ENCODE peak calls at places on chromosomes 11 and 22, in nine cellular contexts. P is stimulated activated CD4-positive, alpha-beta T cell treated with anti-CD3 and anti-CD28 coated beads, TNF-alpha, amount 100 ng/mL, for 4 hours; I is GM23248; M is NCI-H1436; T is fibroblast of mammary gland; L is pancreas; N is activated CD4-positive, alpha-beta T cell treated with anti-CD3 and anti-CD28 coated beads, Interleukin-2, amount 10 ng/mL, durations not matched to agents 7 days and 5 days; G is T47D; X is non-pigmented ciliary epithelial cell. D is an unnamed sample.

GRCh38 chr11:126115253-126115540 is 52.5 kb upstream of the CDON start:
- DNase-seq in X (no peak), L (peak; percentile 83), G (no peak), I (peak; percentile 68), M (peak; percentile 65), P (no peak), N (no peak), T (no peak), D (no peak)

GRCh38 chr11:120707098-120707497 is 195.6 kb downstream of the GRIK4 start:
- DNase-seq in G (no peak), M (no peak), T (no peak), I (peak; percentile 38), N (no peak), L (no peak), P (no peak), X (no peak), D (no peak)

GRCh38 chr11:111631666-111632039 is 29.4 kb downstream of the SIK2 start:
- DNase-seq in X (peak; percentile 63), M (no peak), G (no peak), L (no peak), I (peak; percentile 89), T (peak; percentile 89), P (no peak), N (peak; percentile 17), D (no peak)

GRCh38 chr11:67438121-67438902 is 830 bp upstream of the PTPRCAP start:
- DNase-seq in T (no peak), P (peak; percentile 65), I (no peak), X (no peak), L (peak; percentile 56), G (no peak), N (peak; percentile 85), M (no peak), D (no peak)

GRCh38 chr11:92979176-92979575 is 9.7 kb downstream of the MTNR1B start:
- DNase-seq in T (peak; percentile 64), G (no peak), M (no peak), P (no peak), L (no peak), X (peak; percentile 8), I (peak; percentile 49), N (no peak), D (no peak)

GRCh38 chr11:61745796-61746653 is 6.4 kb upstream of the MYRF start:
- DNase-seq in M (no peak), N (no peak), X (no peak), P (no peak), T (no peak), I (no peak), L (no peak), G (no peak), D (no peak)

GRCh38 chr11:57514538-57515331 is 767 bp downstream of the SLC43A1 start:
- DNase-seq in G (no peak), I (peak; percentile 74), N (peak; percentile 66), L (peak; percentile 89), P (peak; percentile 50), X (no peak), T (peak; percentile 27), M (no peak), D (peak; percentile 87)

GRCh38 chr22:44642096-44642644 is 59.8 kb upstream of the PRR5 start:
- DNase-seq in P (no peak), G (no peak), M (no peak), N (no peak), I (no peak), T (no peak), L (no peak), X (no peak), D (no peak)

GRCh38 chr11:92969634-92970347 is at the start of gene MTNR1B:
- DNase-seq in M (no peak), L (no peak), T (no peak), G (no peak), N (no peak), P (no peak), I (no peak), X (no peak), D (peak; percentile 72)

GRCh38 chr11:115178705-115179104 is 325.5 kb downstream of the CADM1 start:
- DNase-seq in I (no peak), N (no peak), P (no peak), M (no peak), L (no peak), T (no peak), X (no peak), G (no peak), D (no peak)

GRCh38 chr22:27667121-27667843 is 134.3 kb downstream of the MN1 start:
- DNase-seq in X (no peak), N (no peak), L (no peak), G (no peak), I (no peak), T (no peak), M (no peak), P (no peak), D (peak; percentile 53)

GRCh38 chr11:116813781-116814471 is 9.2 kb downstream of the APOA4 start:
- DNase-seq in P (no peak), M (no peak), X (no peak), L (no peak), I (peak; percentile 62), T (no peak), G (no peak), N (no peak), D (no peak)

GRCh38 chr22:50206599-50206998 is 5.8 kb downstream of the SELENOO start:
- DNase-seq in M (no peak), I (peak; percentile 61), P (no peak), N (no peak), T (peak; percentile 76), G (no peak), X (no peak), L (peak; percentile 59), D (peak; percentile 95)

GRCh38 chr11:70525006-70525405 is 126.7 kb downstream of the CTTN start:
- DNase-seq in L (peak; percentile 45), I (no peak), T (no peak), P (no peak), X (no peak), N (no peak), M (no peak), G (no peak), D (no peak)

GRCh38 chr22:49364398-49364797 is 463.3 kb downstream of the BRD1 start:
- DNase-seq in X (no peak), T (no peak), M (no peak), I (no peak), P (no peak), G (no peak), N (no peak), L (no peak), D (no peak)

GRCh38 chr11:34149786-34150185 is 44.4 kb downstream of the NAT10 start:
- DNase-seq in G (no peak), X (no peak), N (no peak), L (no peak), P (no peak), M (no peak), I (peak; percentile 49), T (peak; percentile 22), D (peak; percentile 91)

GRCh38 chr11:11313426-11313825 is 39.6 kb downstream of the CSNK2A3 start:
- DNase-seq in P (no peak), X (peak; percentile 4), I (peak; percentile 79), N (no peak), L (no peak), G (no peak), T (peak; percentile 66), M (no peak), D (no peak)

GRCh38 chr11:129259950-129260349 is 67.8 kb upstream of the ARHGAP32 start:
- DNase-seq in L (no peak), P (no peak), X (no peak), M (no peak), I (no peak), T (no peak), N (no peak), G (no peak), D (no peak)

GRCh38 chr11:73236879-73237278 is 18.8 kb downstream of the P2RY2 start:
- DNase-seq in M (no peak), G (peak; percentile 90), N (peak; percentile 35), T (peak; percentile 44), I (peak; percentile 50), P (no peak), X (no peak), L (peak; percentile 60), D (peak; percentile 90)

GRCh38 chr11:128874406-128874805 is 7.3 kb upstream of the KCNJ1 start:
- DNase-seq in N (no peak), M (no peak), T (peak; percentile 19), G (no peak), I (peak; percentile 16), X (peak; percentile 10), P (no peak), L (no peak), D (no peak)

GRCh38 chr11:74321487-74322188 is 10.2 kb upstream of the P4HA3 start:
- DNase-seq in I (peak; percentile 81), X (no peak), T (peak; percentile 82), L (no peak), P (no peak), G (no peak), M (no peak), N (peak; percentile 39), D (peak; percentile 49)

GRCh38 chr11:84855846-84856245 is 771.3 kb downstream of the DLG2 start:
- DNase-seq in N (no peak), X (no peak), I (peak; percentile 72), G (no peak), T (peak; percentile 55), L (no peak), M (no peak), P (no peak), D (no peak)

GRCh38 chr11:79062814-79063762 is 377.7 kb downstream of the TENM4 start:
- DNase-seq in N (no peak), P (no peak), I (peak; percentile 42), G (no peak), T (peak; percentile 49), M (no peak), L (no peak), X (no peak), D (peak; percentile 78)

GRCh38 chr11:64447717-64448598 is 89.0 kb downstream of the RPS6KA4 start:
- DNase-seq in I (peak; percentile 49), N (no peak), X (no peak), T (no peak), G (peak; percentile 30), L (peak; percentile 80), M (no peak), P (no peak), D (peak; percentile 59)

GRCh38 chr11:57516061-57516443 is 550 bp upstream of the SLC43A1 start:
- DNase-seq in T (no peak), I (no peak), X (no peak), M (no peak), P (no peak), L (no peak), N (no peak), G (no peak), D (no peak)

GRCh38 chr11:114171257-114172054 is 111.9 kb downstream of the ZBTB16 start:
- DNase-seq in T (peak; percentile 76), M (no peak), I (no peak), P (no peak), N (no peak), L (peak; percentile 82), X (no peak), G (no peak), D (no peak)

GRCh38 chr11:130477646-130478203 is 29.3 kb downstream of the ADAMTS15 start:
- DNase-seq in L (no peak), M (no peak), N (no peak), T (peak; percentile 45), P (no peak), X (no peak), G (no peak), I (peak; percentile 21), D (peak; percentile 47)

GRCh38 chr11:13594045-13594444 is 74.4 kb upstream of the FAR1 start:
- DNase-seq in L (no peak), X (no peak), T (no peak), I (no peak), M (no peak), G (no peak), P (no peak), N (no peak), D (no peak)

GRCh38 chr22:50695421-50696250 is 23.0 kb downstream of the SHANK3 start:
- DNase-seq in P (no peak), T (no peak), X (no peak), G (no peak), L (peak; percentile 43), I (no peak), M (no peak), N (no peak), D (no peak)

GRCh38 chr22:36252754-36253522 is at the start of gene APOL1:
- DNase-seq in T (peak; percentile 59), L (no peak), X (no peak), N (peak; percentile 75), P (no peak), G (peak; percentile 5), M (no peak), I (peak; percentile 77), D (no peak)

GRCh38 chr11:84720706-84721402 is 906.3 kb downstream of the DLG2 start:
- DNase-seq in T (peak; percentile 1), P (no peak), N (peak; percentile 7), G (no peak), X (no peak), M (no peak), I (peak; percentile 19), L (peak; percentile 77), D (peak; percentile 57)